ENCODE peak calls at places on chromosome 10, in eight cellular contexts. L is NCI-H1417; R is T-helper 22 cell; I is HuH-7; Q is Calu3; T is kidney tubule cell; M is esophagus squamous epithelium; C is activated naive CD4-positive, alpha-beta T cell. J is an unnamed sample.

GRCh38 chr10:70355234-70356021 is 27.0 kb downstream of the LRRC20 start:
- DNase-seq in R (no peak), M (no peak), T (no peak), Q (no peak), I (no peak), L (peak), C (no peak), J (no peak)

GRCh38 chr10:124543971-124544370 is 82.3 kb downstream of the LHPP start:
- DNase-seq in C (no peak), T (no peak), M (no peak), I (no peak), R (no peak), L (no peak), Q (no peak), J (no peak)

GRCh38 chr10:59470570-59470969 is 108.2 kb upstream of the FAM13C start:
- DNase-seq in T (no peak), C (no peak), M (no peak), L (peak), Q (no peak), R (no peak), I (no peak), J (no peak)

GRCh38 chr10:44069573-44069972 is 315.3 kb downstream of the CXCL12 start:
- DNase-seq in I (no peak), C (no peak), M (no peak), T (no peak), Q (no peak), R (no peak), L (no peak), J (no peak)

GRCh38 chr10:124152781-124153600 is 59.6 kb upstream of the CHST15 start:
- DNase-seq in I (no peak), C (peak), M (peak), R (peak), T (peak), L (peak), Q (peak), J (no peak)

GRCh38 chr10:28692050-28692449 is 14.7 kb downstream of the BAMBI start:
- DNase-seq in Q (no peak), I (no peak), T (no peak), R (no peak), C (no peak), L (no peak), M (no peak), J (no peak)

GRCh38 chr10:90435296-90435695 is 422.5 kb downstream of the HTR7 start:
- DNase-seq in M (no peak), R (no peak), Q (no peak), C (no peak), L (no peak), T (no peak), I (no peak), J (no peak)

GRCh38 chr10:114380060-114380459 is 24.2 kb downstream of the AFAP1L2 start:
- DNase-seq in M (no peak), Q (no peak), C (no peak), T (peak), R (no peak), L (peak), I (no peak), J (no peak)

GRCh38 chr10:62437696-62438095 is 63.5 kb downstream of the ZNF365 start:
- DNase-seq in C (no peak), I (peak), Q (peak), L (peak), T (peak), M (no peak), R (no peak), J (peak)

GRCh38 chr10:53361281-53361680 is 588.7 kb upstream of the MBL2 start:
- DNase-seq in Q (no peak), I (peak), T (no peak), M (no peak), C (no peak), L (no peak), R (no peak), J (no peak)

J was measured in BJ.